ENCODE peak calls at places on chromosomes 1 and 21, in five cellular contexts. One of them, this sample, is unnamed.

GRCh38 chr1:226121587-226122400 is 59.3 kb downstream of the H3-3A start:
- DNase-seq in H1: peak
- DNase-seq in K562: peak
- DNase-seq in HepG2: peak
- DNase-seq in A549: peak
- DNase-seq in this sample: peak

GRCh38 chr1:234724517-234725176 is 114.7 kb upstream of the IRF2BP2 start:
- DNase-seq in H1: no peak
- DNase-seq in K562: no peak
- DNase-seq in HepG2: no peak
- DNase-seq in A549: peak
- DNase-seq in this sample: no peak

GRCh38 chr21:37436180-37436579 is 69.6 kb downstream of the DYRK1A start:
- DNase-seq in H1: no peak
- DNase-seq in K562: no peak
- DNase-seq in HepG2: no peak
- DNase-seq in A549: no peak
- DNase-seq in this sample: no peak

GRCh38 chr1:197437891-197438853 is 170.1 kb downstream of the CRB1 start:
- DNase-seq in H1: no peak
- DNase-seq in K562: no peak
- DNase-seq in HepG2: no peak
- DNase-seq in A549: no peak
- DNase-seq in this sample: peak

GRCh38 chr1:214719207-214719606 is 116.2 kb downstream of the CENPF start:
- DNase-seq in H1: no peak
- DNase-seq in K562: no peak
- DNase-seq in HepG2: no peak
- DNase-seq in A549: no peak
- DNase-seq in this sample: peak

GRCh38 chr1:47231314-47232186 is 475 bp downstream of the TAL1 start:
- DNase-seq in H1: peak
- DNase-seq in K562: peak
- DNase-seq in HepG2: no peak
- DNase-seq in A549: no peak
- DNase-seq in this sample: peak

GRCh38 chr1:53371851-53372250 is 44.0 kb upstream of the LRP8 start:
- DNase-seq in H1: no peak
- DNase-seq in K562: no peak
- DNase-seq in HepG2: no peak
- DNase-seq in A549: no peak
- DNase-seq in this sample: no peak

GRCh38 chr1:175678471-175678870 is 64.9 kb downstream of the TNR start:
- DNase-seq in H1: no peak
- DNase-seq in K562: no peak
- DNase-seq in HepG2: no peak
- DNase-seq in A549: no peak
- DNase-seq in this sample: no peak

GRCh38 chr1:26291433-26291832 is 11.5 kb downstream of the SH3BGRL3 start:
- DNase-seq in H1: no peak
- DNase-seq in K562: no peak
- DNase-seq in HepG2: no peak
- DNase-seq in A549: no peak
- DNase-seq in this sample: no peak

GRCh38 chr1:30331415-30332065 is 391.8 kb downstream of the MATN1 start:
- DNase-seq in H1: peak
- DNase-seq in K562: no peak
- DNase-seq in HepG2: no peak
- DNase-seq in A549: no peak
- DNase-seq in this sample: no peak

GRCh38 chr1:54996869-54997710 is 1.6 kb upstream of the BSND start:
- DNase-seq in H1: peak
- DNase-seq in K562: no peak
- DNase-seq in HepG2: no peak
- DNase-seq in A549: no peak
- DNase-seq in this sample: no peak

GRCh38 chr1:15760520-15761211 is 2.1 kb downstream of the FBLIM1 start:
- DNase-seq in H1: no peak
- DNase-seq in K562: no peak
- DNase-seq in HepG2: no peak
- DNase-seq in A549: no peak
- DNase-seq in this sample: peak

GRCh38 chr21:41812679-41813078 is 45.8 kb upstream of the RIPK4 start:
- DNase-seq in H1: no peak
- DNase-seq in K562: no peak
- DNase-seq in HepG2: no peak
- DNase-seq in A549: no peak
- DNase-seq in this sample: no peak

GRCh38 chr1:232038704-232039103 is 412.1 kb downstream of the DISC1 start:
- DNase-seq in H1: no peak
- DNase-seq in K562: no peak
- DNase-seq in HepG2: no peak
- DNase-seq in A549: no peak
- DNase-seq in this sample: no peak

GRCh38 chr1:231075020-231075419 is 35.0 kb upstream of the FAM89A start:
- DNase-seq in H1: no peak
- DNase-seq in K562: no peak
- DNase-seq in HepG2: no peak
- DNase-seq in A549: no peak
- DNase-seq in this sample: no peak

GRCh38 chr1:186566140-186566850 is 105.4 kb upstream of the PDC start:
- DNase-seq in H1: no peak
- DNase-seq in K562: no peak
- DNase-seq in HepG2: no peak
- DNase-seq in A549: peak
- DNase-seq in this sample: peak

GRCh38 chr1:96346708-96347107 is 374.9 kb upstream of the PTBP2 start:
- DNase-seq in H1: no peak
- DNase-seq in K562: no peak
- DNase-seq in HepG2: no peak
- DNase-seq in A549: no peak
- DNase-seq in this sample: no peak

GRCh38 chr1:74280642-74281396 is 45.6 kb downstream of the TNNI3K start:
- DNase-seq in H1: no peak
- DNase-seq in K562: no peak
- DNase-seq in HepG2: no peak
- DNase-seq in A549: no peak
- DNase-seq in this sample: no peak

GRCh38 chr1:1610796-1611597 is 4.3 kb upstream of the MIB2 start:
- DNase-seq in H1: no peak
- DNase-seq in K562: no peak
- DNase-seq in HepG2: no peak
- DNase-seq in A549: no peak
- DNase-seq in this sample: no peak

GRCh38 chr1:197892684-197893083 is 9.7 kb upstream of the C1orf53 start:
- DNase-seq in H1: no peak
- DNase-seq in K562: no peak
- DNase-seq in HepG2: peak
- DNase-seq in A549: no peak
- DNase-seq in this sample: no peak

GRCh38 chr1:246270236-246270635 is 236.8 kb downstream of the SMYD3 start:
- DNase-seq in H1: no peak
- DNase-seq in K562: no peak
- DNase-seq in HepG2: no peak
- DNase-seq in A549: no peak
- DNase-seq in this sample: no peak

GRCh38 chr1:207920481-207921050 is 9.6 kb upstream of the CD34 start:
- DNase-seq in H1: no peak
- DNase-seq in K562: no peak
- DNase-seq in HepG2: no peak
- DNase-seq in A549: no peak
- DNase-seq in this sample: no peak

GRCh38 chr1:42979888-42980800 is 21.5 kb upstream of the SLC2A1 start:
- DNase-seq in H1: no peak
- DNase-seq in K562: no peak
- DNase-seq in HepG2: peak
- DNase-seq in A549: no peak
- DNase-seq in this sample: no peak

GRCh38 chr21:37873655-37874054 is 42.6 kb downstream of the KCNJ6 start:
- DNase-seq in H1: no peak
- DNase-seq in K562: no peak
- DNase-seq in HepG2: no peak
- DNase-seq in A549: no peak
- DNase-seq in this sample: peak

GRCh38 chr1:221994274-221994698 is 252.4 kb upstream of the DUSP10 start:
- DNase-seq in H1: no peak
- DNase-seq in K562: peak
- DNase-seq in HepG2: no peak
- DNase-seq in A549: no peak
- DNase-seq in this sample: peak

GRCh38 chr1:179781962-179782361 is 38.9 kb downstream of the FAM163A start:
- DNase-seq in H1: no peak
- DNase-seq in K562: no peak
- DNase-seq in HepG2: no peak
- DNase-seq in A549: no peak
- DNase-seq in this sample: peak

GRCh38 chr1:172476218-172476811 is 32.4 kb upstream of the PIGC start:
- DNase-seq in H1: no peak
- DNase-seq in K562: no peak
- DNase-seq in HepG2: no peak
- DNase-seq in A549: no peak
- DNase-seq in this sample: no peak

GRCh38 chr1:194367121-194367520 is 1180.7 kb upstream of the B3GALT2 start:
- DNase-seq in H1: no peak
- DNase-seq in K562: no peak
- DNase-seq in HepG2: no peak
- DNase-seq in A549: no peak
- DNase-seq in this sample: no peak

GRCh38 chr1:115306146-115306545 is 31.9 kb downstream of the NGF start:
- DNase-seq in H1: no peak
- DNase-seq in K562: no peak
- DNase-seq in HepG2: no peak
- DNase-seq in A549: no peak
- DNase-seq in this sample: peak

GRCh38 chr1:1602321-1602931 is 2.5 kb upstream of the FNDC10 start:
- DNase-seq in H1: no peak
- DNase-seq in K562: no peak
- DNase-seq in HepG2: no peak
- DNase-seq in A549: no peak
- DNase-seq in this sample: no peak

GRCh38 chr1:159923203-159924024 is 1.9 kb downstream of the TAGLN2 start:
- DNase-seq in H1: peak
- DNase-seq in K562: peak
- DNase-seq in HepG2: peak
- DNase-seq in A549: peak
- DNase-seq in this sample: peak

GRCh38 chr1:154837034-154837678 is 32.9 kb downstream of the KCNN3 start:
- DNase-seq in H1: no peak
- DNase-seq in K562: peak
- DNase-seq in HepG2: no peak
- DNase-seq in A549: no peak
- DNase-seq in this sample: no peak

GRCh38 chr1:235199441-235199840 is 38.4 kb upstream of the RBM34 start:
- DNase-seq in H1: no peak
- DNase-seq in K562: peak
- DNase-seq in HepG2: no peak
- DNase-seq in A549: peak
- DNase-seq in this sample: peak

GRCh38 chr1:200027264-200027823 is at the start of gene NR5A2:
- DNase-seq in H1: no peak
- DNase-seq in K562: no peak
- DNase-seq in HepG2: peak
- DNase-seq in A549: peak
- DNase-seq in this sample: no peak

GRCh38 chr1:19384113-19384512 is 72.0 kb downstream of the SLC66A1 start:
- DNase-seq in H1: no peak
- DNase-seq in K562: peak
- DNase-seq in HepG2: no peak
- DNase-seq in A549: no peak
- DNase-seq in this sample: peak

GRCh38 chr1:31515061-31515775 is 61.1 kb upstream of the TINAGL1 start:
- DNase-seq in H1: no peak
- DNase-seq in K562: no peak
- DNase-seq in HepG2: no peak
- DNase-seq in A549: no peak
- DNase-seq in this sample: no peak

GRCh38 chr1:31515936-31516335 is 60.4 kb upstream of the TINAGL1 start:
- DNase-seq in H1: no peak
- DNase-seq in K562: no peak
- DNase-seq in HepG2: no peak
- DNase-seq in A549: no peak
- DNase-seq in this sample: no peak

GRCh38 chr1:31510853-31511789 is 65.2 kb upstream of the TINAGL1 start:
- DNase-seq in H1: no peak
- DNase-seq in K562: no peak
- DNase-seq in HepG2: peak
- DNase-seq in A549: no peak
- DNase-seq in this sample: no peak

GRCh38 chr1:31511848-31512615 is 64.3 kb upstream of the TINAGL1 start:
- DNase-seq in H1: no peak
- DNase-seq in K562: no peak
- DNase-seq in HepG2: peak
- DNase-seq in A549: no peak
- DNase-seq in this sample: no peak

DNA sequence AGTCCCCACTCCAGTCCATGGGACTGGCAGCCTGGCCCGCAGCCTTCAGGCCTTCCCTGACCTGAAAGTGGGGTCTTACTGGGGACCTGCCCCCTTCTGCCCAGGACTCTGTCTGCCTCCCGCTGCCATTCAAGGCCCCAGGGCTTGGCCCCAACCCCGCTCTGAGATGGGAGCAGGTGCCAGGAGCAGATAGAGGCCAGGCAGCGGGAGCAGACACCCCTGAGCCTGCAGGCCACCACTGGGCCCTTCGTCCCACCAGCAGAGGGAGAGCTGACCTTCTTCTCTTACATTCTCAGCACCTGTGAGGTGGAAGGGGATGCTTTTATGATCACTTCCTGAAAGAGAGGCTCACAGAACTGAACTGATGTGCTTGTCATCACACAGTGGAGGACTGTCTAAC is 62.2 kb upstream of the TINAGL1 start:
- DNase-seq in H1: no peak
- DNase-seq in K562: no peak
- DNase-seq in HepG2: no peak
- DNase-seq in A549: no peak
- DNase-seq in this sample: no peak
- TF ChIP-seq MAFK in H1: no peak
- TF ChIP-seq MAFK in K562: no peak
- TF ChIP-seq MAFK in HepG2: no peak
- TF ChIP-seq MAFK in A549: no peak
- TF ChIP-seq MAFK in this sample: no peak

GRCh38 chr1:110617116-110617515 is 11.0 kb upstream of the KCNA2 start:
- DNase-seq in H1: no peak
- DNase-seq in K562: no peak
- DNase-seq in HepG2: no peak
- DNase-seq in A549: no peak
- DNase-seq in this sample: no peak
- TF ChIP-seq MAFK in H1: no peak
- TF ChIP-seq MAFK in K562: no peak
- TF ChIP-seq MAFK in HepG2: no peak
- TF ChIP-seq MAFK in A549: no peak
- TF ChIP-seq MAFK in this sample: no peak

GRCh38 chr1:56464294-56464693 is 115.1 kb downstream of the PLPP3 start:
- DNase-seq in H1: no peak
- DNase-seq in K562: no peak
- DNase-seq in HepG2: no peak
- DNase-seq in A549: no peak
- DNase-seq in this sample: no peak
- TF ChIP-seq MAFK in H1: no peak
- TF ChIP-seq MAFK in K562: no peak
- TF ChIP-seq MAFK in HepG2: no peak
- TF ChIP-seq MAFK in A549: no peak
- TF ChIP-seq MAFK in this sample: no peak

GRCh38 chr1:165387505-165387904 is 31.0 kb upstream of the LMX1A start:
- DNase-seq in H1: no peak
- DNase-seq in K562: no peak
- DNase-seq in HepG2: no peak
- DNase-seq in A549: no peak
- DNase-seq in this sample: no peak
- TF ChIP-seq MAFK in H1: no peak
- TF ChIP-seq MAFK in K562: no peak
- TF ChIP-seq MAFK in HepG2: no peak
- TF ChIP-seq MAFK in A549: no peak
- TF ChIP-seq MAFK in this sample: no peak